ENCODE peak calls at places on chromosomes 3 and 15, in five cellular contexts. C is mucosa of descending colon, O is spleen, K is esophagus squamous epithelium, G is neural progenitor cell. P is an unnamed sample.

GRCh38 chr3:172148702-172149565 is 109.6 kb downstream of the FNDC3B start:
- DNase-seq in O (no peak), G (peak; percentile 47), C (no peak), K (no peak), P (no peak)

GRCh38 chr15:64112904-64113303 is 17.1 kb downstream of the SNX1 start:
- DNase-seq in O (no peak), C (no peak), K (no peak), G (no peak), P (no peak)

GRCh38 chr3:170448530-170449110 is 30.0 kb downstream of the CLDN11 start:
- DNase-seq in C (no peak), K (no peak), G (no peak), O (no peak), P (no peak)

GRCh38 chr15:71011503-71012155 is 103.6 kb upstream of the THSD4 start:
- DNase-seq in O (no peak), C (no peak), G (peak; percentile 51), K (no peak), P (no peak)

GRCh38 chr3:8458711-8459110 is 42.9 kb upstream of the LMCD1 start:
- DNase-seq in O (no peak), G (no peak), K (no peak), C (no peak), P (no peak)

GRCh38 chr15:75200765-75201608 is 695 bp upstream of the C15orf39 start:
- DNase-seq in G (peak; percentile 38), O (peak; percentile 87), C (peak; percentile 91), K (no peak), P (peak; percentile 29)

GRCh38 chr15:69390575-69390974 is 23.6 kb upstream of the KIF23 start:
- DNase-seq in O (no peak), C (no peak), G (no peak), K (no peak), P (no peak)

GRCh38 chr3:171950373-171950772 is 89.0 kb upstream of the FNDC3B start:
- DNase-seq in O (no peak), C (no peak), K (no peak), G (peak; percentile 33), P (no peak)

GRCh38 chr3:38472342-38472741 is 18.7 kb downstream of the ACVR2B start:
- DNase-seq in C (no peak), K (no peak), G (no peak), O (no peak), P (no peak)

GRCh38 chr3:160544837-160545236 is 20.5 kb downstream of the KPNA4 start:
- DNase-seq in K (no peak), C (no peak), O (no peak), G (no peak), P (no peak)

GRCh38 chr3:55439657-55440405 is 47.3 kb downstream of the WNT5A start:
- DNase-seq in O (no peak), K (no peak), C (no peak), G (no peak), P (no peak)

GRCh38 chr3:183178833-183179549 is 16.5 kb upstream of the LAMP3 start:
- DNase-seq in O (peak; percentile 84), G (peak; percentile 80), K (no peak), C (peak; percentile 56), P (peak; percentile 31)

GRCh38 chr3:135966875-135967274 is 1.3 kb downstream of the PPP2R3A start:
- DNase-seq in O (no peak), G (no peak), K (no peak), C (no peak), P (no peak)

GRCh38 chr3:133384331-133385027 is 15.4 kb upstream of the BFSP2 start:
- DNase-seq in G (peak; percentile 88), C (no peak), O (no peak), K (no peak), P (no peak)

GRCh38 chr15:36965561-36966342 is 134.6 kb downstream of the MEIS2 start:
- DNase-seq in O (no peak), C (no peak), K (no peak), G (no peak), P (no peak)

GRCh38 chr15:36967929-36968328 is 132.4 kb downstream of the MEIS2 start:
- DNase-seq in C (no peak), G (no peak), K (no peak), O (no peak), P (no peak)

GRCh38 chr15:36966704-36967103 is 133.6 kb downstream of the MEIS2 start:
- DNase-seq in O (no peak), K (no peak), G (no peak), C (no peak), P (no peak)

GRCh38 chr15:36961956-36962355 is 138.4 kb downstream of the MEIS2 start:
- DNase-seq in O (no peak), C (no peak), G (no peak), K (no peak), P (no peak)

GRCh38 chr15:36964626-36965025 is 135.7 kb downstream of the MEIS2 start:
- DNase-seq in G (no peak), K (no peak), C (no peak), O (no peak), P (no peak)
- H3K4me1 ChIP-seq in G (no peaks in the 10 kb centered on the region), K (peaks cover 17% of the 10 kb centered on the region), C (no peaks in the 10 kb centered on the region), O (no peaks in the 10 kb centered on the region), P (no peaks in the 10 kb centered on the region)

DNA sequence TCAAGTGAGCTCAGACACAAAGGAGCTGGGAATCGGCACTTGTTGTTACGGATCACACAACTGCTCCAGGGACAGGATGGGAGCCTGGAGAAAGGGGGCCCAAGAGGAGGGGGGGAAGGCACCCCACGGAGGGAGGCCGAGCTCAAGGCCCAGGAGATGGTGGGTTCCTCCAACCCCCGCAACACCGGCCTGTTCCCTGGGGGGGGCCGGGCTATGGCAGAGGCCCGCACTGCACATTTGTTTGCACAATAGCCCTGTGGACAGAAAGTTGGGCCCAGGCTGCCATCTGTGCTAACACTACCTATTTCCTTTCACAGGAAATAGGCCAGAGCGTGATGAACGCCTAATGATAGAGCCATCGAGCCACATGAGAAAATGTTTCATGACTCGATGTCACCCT is 147.1 kb downstream of the NSMCE3 start:
- DNase-seq in C (no peak), K (no peak), G (peak; percentile 50), O (no peak), P (no peak)
- H3K4me1 ChIP-seq in C (no peaks in the 10 kb centered on the region), K (no peaks in the 10 kb centered on the region), G (peaks cover 24% of the 10 kb centered on the region), O (no peaks in the 10 kb centered on the region), P (no peaks in the 10 kb centered on the region)

GRCh38 chr3:18211116-18211515 is 214.0 kb downstream of the SATB1 start:
- DNase-seq in G (no peak), C (no peak), O (no peak), K (no peak), P (no peak)

GRCh38 chr3:18207232-18207631 is 217.9 kb downstream of the SATB1 start:
- DNase-seq in O (no peak), G (no peak), C (no peak), K (no peak), P (no peak)

DNA sequence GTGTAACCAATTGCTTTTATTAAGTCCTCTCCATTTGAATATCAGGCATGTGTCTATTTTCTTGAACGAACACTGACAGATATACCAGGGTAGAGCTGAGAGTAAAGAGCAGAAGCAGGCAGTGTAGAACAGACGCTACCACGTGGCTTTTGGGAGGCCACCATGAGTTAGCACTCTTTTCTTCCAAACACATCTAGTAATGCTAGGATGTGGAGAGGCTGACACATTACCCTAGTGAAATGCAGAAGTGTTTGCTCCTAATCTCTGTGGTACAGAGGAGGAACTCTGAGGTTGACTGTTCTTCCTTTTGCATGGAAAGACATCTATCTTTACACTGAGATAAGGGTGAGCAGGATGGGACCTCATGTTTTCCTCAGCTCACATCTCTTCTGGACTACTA is 216.3 kb downstream of the SATB1 start:
- DNase-seq in K (no peak), G (no peak), O (no peak), C (no peak), P (no peak)
- H3K4me1 ChIP-seq in K (no peaks in the 10 kb centered on the region), G (no peaks in the 10 kb centered on the region), O (no peaks in the 10 kb centered on the region), C (no peaks in the 10 kb centered on the region), P (no peaks in the 10 kb centered on the region)

GRCh38 chr3:186413615-186414415 is 51.8 kb upstream of the DGKG start:
- DNase-seq in K (no peak), C (no peak), O (peak; percentile 79), G (peak; percentile 76), P (no peak)

GRCh38 chr3:186421946-186422345 is 59.9 kb upstream of the DGKG start:
- DNase-seq in K (no peak), O (no peak), C (no peak), G (no peak), P (no peak)

GRCh38 chr3:186414735-186415419 is 52.8 kb upstream of the DGKG start:
- DNase-seq in C (no peak), G (no peak), K (no peak), O (no peak), P (no peak)

GRCh38 chr3:186418601-186419238 is 56.7 kb upstream of the DGKG start:
- DNase-seq in K (no peak), G (no peak), C (no peak), O (no peak), P (no peak)

DNA sequence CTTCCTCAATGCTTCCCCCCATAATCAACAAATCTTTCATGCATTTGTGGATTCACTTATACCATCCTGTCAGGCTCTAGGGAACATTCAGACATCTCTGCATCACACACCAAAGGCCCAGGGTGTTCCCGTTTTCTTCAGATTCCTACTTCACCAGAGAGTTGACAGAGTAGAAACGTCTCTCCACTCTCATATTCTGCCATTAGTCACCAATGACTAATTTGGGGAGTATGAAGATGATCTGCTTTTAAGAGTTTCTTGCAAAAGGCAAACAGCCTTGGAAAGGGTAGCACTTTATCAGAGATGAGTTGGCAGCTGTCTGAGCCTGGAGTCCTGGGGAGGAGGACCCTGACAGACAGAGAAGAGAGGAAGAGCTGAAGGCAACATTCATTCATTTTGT is 55.8 kb upstream of the DGKG start:
- DNase-seq in O (no peak), K (no peak), G (no peak), C (no peak), P (no peak)
- H3K4me1 ChIP-seq in O (peaks cover 17% of the 10 kb centered on the region), K (peaks cover 28% of the 10 kb centered on the region), G (peaks cover 13% of the 10 kb centered on the region), C (no peaks in the 10 kb centered on the region), P (peaks cover 13% of the 10 kb centered on the region)

GRCh38 chr3:66439666-66440344 is 61.0 kb downstream of the LRIG1 start:
- DNase-seq in G (no peak), O (no peak), K (no peak), C (no peak), P (no peak)
- H3K4me1 ChIP-seq in G (peaks cover 78% of the 10 kb centered on the region), O (peaks cover 37% of the 10 kb centered on the region), K (peaks cover 84% of the 10 kb centered on the region), C (peaks cover 48% of the 10 kb centered on the region), P (peaks cover 7% of the 10 kb centered on the region)

DNA sequence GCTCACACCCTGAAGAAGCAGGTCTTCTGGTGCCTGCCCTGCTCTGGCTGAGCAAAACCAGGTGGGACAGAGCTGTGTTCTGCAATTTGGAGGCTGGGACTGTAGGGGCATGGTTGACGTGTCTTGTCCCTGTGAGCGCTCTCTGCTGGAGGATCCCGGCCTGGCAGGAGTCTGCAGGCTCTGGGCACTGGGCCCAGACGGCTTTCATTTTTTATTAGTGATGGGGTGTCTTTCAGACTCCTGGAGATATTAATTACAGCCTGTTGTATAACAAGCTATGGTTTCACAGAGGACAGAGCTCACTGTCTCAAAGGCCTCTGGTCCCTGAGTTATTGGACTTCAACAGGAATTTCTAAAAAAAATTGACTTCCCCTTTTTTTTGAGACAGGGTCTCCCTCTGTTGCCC is 29.5 kb upstream of the ZNF710 start:
- DNase-seq in C (peak; percentile 66), K (no peak), G (peak; percentile 87), O (no peak), P (no peak)
- H3K4me1 ChIP-seq in C (peaks cover 11% of the 10 kb centered on the region), K (peaks cover 6% of the 10 kb centered on the region), G (no peaks in the 10 kb centered on the region), O (peaks cover 47% of the 10 kb centered on the region), P (no peaks in the 10 kb centered on the region)

P was measured in naive thymus-derived CD4-positive, alpha-beta T cell.